ENCODE peak calls at places on chromosome 19, in six cellular contexts. X is PC-9; Q is T-helper 9 cell; V is activated CD8-positive, alpha-beta T cell treated with anti-CD3 and anti-CD28 coated beads for 36 hours; R is HS-5; G is T-helper 2 cell. L is an unnamed sample.

GRCh38 chr19:512548-513365 is 5.5 kb downstream of the TPGS1 start:
- DNase-seq in X (no peak), Q (no peak), V (no peak), R (no peak), G (no peak), L (no peak)

GRCh38 chr19:1252818-1253513 is 4.6 kb downstream of the MIDN start:
- DNase-seq in X (peak), Q (peak), V (peak), R (no peak), G (peak), L (no peak)

GRCh38 chr19:33395561-33396550 is 22.3 kb downstream of the CEBPG start:
- DNase-seq in X (no peak), Q (no peak), V (no peak), R (no peak), G (no peak), L (no peak)

GRCh38 chr19:41548954-41549688 is 26.8 kb upstream of the CEACAM21 start:
- DNase-seq in X (no peak), Q (peak), V (peak), R (no peak), G (peak), L (no peak)

GRCh38 chr19:39212377-39212742 is 8.3 kb upstream of the SYCN start:
- DNase-seq in X (no peak), Q (peak), V (peak), R (no peak), G (peak), L (no peak)

GRCh38 chr19:14410054-14410774 is 8.9 kb downstream of the DDX39A start:
- DNase-seq in X (no peak), Q (peak), V (peak), R (no peak), G (peak), L (no peak)

GRCh38 chr19:41792513-41793413 is 3.6 kb upstream of the CEACAM3 start:
- DNase-seq in X (peak), Q (peak), V (peak), R (no peak), G (no peak), L (no peak)

GRCh38 chr19:46265217-46265828 is 31.5 kb upstream of the HIF3A start:
- DNase-seq in X (peak), Q (peak), V (peak), R (peak), G (peak), L (no peak)

GRCh38 chr19:46951236-46951986 is 68.2 kb upstream of the NPAS1 start:
- DNase-seq in X (no peak), Q (no peak), V (peak), R (peak), G (no peak), L (peak)

GRCh38 chr19:39342647-39343305 is 555 bp downstream of the SAMD4B start:
- DNase-seq in X (no peak), Q (no peak), V (no peak), R (no peak), G (no peak), L (no peak)

GRCh38 chr19:28242317-28242927 is 970.5 kb downstream of the UQCRFS1 start:
- DNase-seq in X (no peak), Q (no peak), V (peak), R (no peak), G (no peak), L (no peak)

GRCh38 chr19:52935434-52935833 is 12.2 kb upstream of the ZNF888 start:
- DNase-seq in X (no peak), Q (no peak), V (peak), R (no peak), G (no peak), L (no peak)

GRCh38 chr19:57338798-57339378 is 12.2 kb upstream of the ZNF304 start:
- DNase-seq in X (no peak), Q (no peak), V (no peak), R (no peak), G (no peak), L (no peak)

GRCh38 chr19:48950159-48950558 is 4.5 kb upstream of the BAX start:
- DNase-seq in X (no peak), Q (no peak), V (no peak), R (no peak), G (no peak), L (no peak)

GRCh38 chr19:30161770-30162169 is 210.4 kb upstream of the ZNF536 start:
- DNase-seq in X (no peak), Q (no peak), V (no peak), R (no peak), G (no peak), L (no peak)

GRCh38 chr19:18712981-18713380 is 29.5 kb downstream of the CRTC1 start:
- DNase-seq in X (no peak), Q (no peak), V (no peak), R (no peak), G (no peak), L (no peak)

GRCh38 chr19:42313096-42313839 is at the start of gene TMEM145:
- DNase-seq in X (no peak), Q (no peak), V (peak), R (no peak), G (no peak), L (no peak)

GRCh38 chr19:52942371-52943133 is 19.3 kb upstream of the ZNF888 start:
- DNase-seq in X (peak), Q (peak), V (peak), R (peak), G (peak), L (no peak)

GRCh38 chr19:52535831-52536800 is 8.6 kb downstream of the ZNF808 start:
- DNase-seq in X (no peak), Q (peak), V (peak), R (no peak), G (peak), L (no peak)

GRCh38 chr19:778910-779653 is 18.2 kb upstream of the PTBP1 start:
- DNase-seq in X (peak), Q (no peak), V (no peak), R (no peak), G (no peak), L (peak)

GRCh38 chr19:35977446-35978222 is 17.4 kb upstream of the SDHAF1 start:
- DNase-seq in X (no peak), Q (no peak), V (peak), R (no peak), G (no peak), L (no peak)

GRCh38 chr19:38033658-38034150 is 126.7 kb downstream of the SIPA1L3 start:
- DNase-seq in X (no peak), Q (no peak), V (no peak), R (no peak), G (no peak), L (no peak)

GRCh38 chr19:38044267-38045111 is 137.5 kb downstream of the SIPA1L3 start:
- DNase-seq in X (no peak), Q (no peak), V (peak), R (no peak), G (no peak), L (no peak)

GRCh38 chr19:36060430-36060829 is 5.7 kb downstream of the WDR62 start:
- DNase-seq in X (no peak), Q (no peak), V (peak), R (no peak), G (no peak), L (no peak)

GRCh38 chr19:19602136-19602712 is 16.3 kb downstream of the PBX4 start:
- DNase-seq in X (peak), Q (no peak), V (peak), R (no peak), G (peak), L (no peak)

GRCh38 chr19:49301165-49301865 is 23.7 kb downstream of the SLC6A16 start:
- DNase-seq in X (no peak), Q (peak), V (peak), R (no peak), G (peak), L (no peak)

GRCh38 chr19:51621178-51621577 is 9.0 kb downstream of the SIGLEC5 start:
- DNase-seq in X (no peak), Q (no peak), V (no peak), R (no peak), G (no peak), L (no peak)

GRCh38 chr19:19468424-19469050 is 46.8 kb downstream of the TSSK6 start:
- DNase-seq in X (no peak), Q (no peak), V (no peak), R (no peak), G (no peak), L (no peak)

GRCh38 chr19:55442372-55443044 is 592 bp downstream of the SHISA7 start:
- DNase-seq in X (no peak), Q (no peak), V (no peak), R (no peak), G (no peak), L (no peak)

GRCh38 chr19:45217193-45217956 is 27.8 kb downstream of the EXOC3L2 start:
- DNase-seq in X (no peak), Q (no peak), V (no peak), R (no peak), G (no peak), L (no peak)

GRCh38 chr19:19416280-19416679 is 10.8 kb downstream of the GATAD2A start:
- DNase-seq in X (no peak), Q (no peak), V (no peak), R (no peak), G (no peak), L (no peak)

GRCh38 chr19:58326501-58326913 is 287 bp upstream of the ZSCAN22 start:
- DNase-seq in X (no peak), Q (no peak), V (no peak), R (no peak), G (no peak), L (no peak)

GRCh38 chr19:42121666-42122069 is 10.6 kb downstream of the POU2F2 start:
- DNase-seq in X (peak), Q (peak), V (peak), R (peak), G (peak), L (no peak)

GRCh38 chr19:17772172-17772571 is 20.9 kb downstream of the FCHO1 start:
- DNase-seq in X (peak), Q (no peak), V (peak), R (no peak), G (no peak), L (no peak)

GRCh38 chr19:50420808-50421207 is 2.1 kb downstream of the SPIB start:
- DNase-seq in X (no peak), Q (no peak), V (no peak), R (no peak), G (no peak), L (no peak)

GRCh38 chr19:2587001-2587719 is 111.2 kb downstream of the GADD45B start:
- DNase-seq in X (no peak), Q (no peak), V (no peak), R (no peak), G (no peak), L (no peak)

L was measured in epithelial cell of proximal tubule.